ENCODE peak calls at places on chromosome 14, in four cellular contexts. One of them, this sample, is unnamed. For H3K4me1, the result is how much of the 10 kb centered on the place peaks cover.

GRCh38 chr14:46368275-46368674 is 283.3 kb downstream of the RPL10L start:
- DNase-seq in endothelial cell of umbilical vein: no peak
- DNase-seq in CD8-positive, alpha-beta T cell: no peak
- DNase-seq in heart right ventricle: no peak
- DNase-seq in this sample: no peak

GRCh38 chr14:24430143-24430681 is 458 bp downstream of the KHNYN start:
- DNase-seq in endothelial cell of umbilical vein: peak
- DNase-seq in CD8-positive, alpha-beta T cell: peak
- DNase-seq in heart right ventricle: peak
- DNase-seq in this sample: peak

GRCh38 chr14:95896628-95897027 is 20.0 kb downstream of the TUNAR start:
- DNase-seq in endothelial cell of umbilical vein: no peak
- DNase-seq in CD8-positive, alpha-beta T cell: no peak
- DNase-seq in heart right ventricle: no peak
- DNase-seq in this sample: no peak

GRCh38 chr14:55188686-55189295 is 2.6 kb downstream of the DLGAP5 start:
- DNase-seq in endothelial cell of umbilical vein: peak
- DNase-seq in CD8-positive, alpha-beta T cell: no peak
- DNase-seq in heart right ventricle: no peak
- DNase-seq in this sample: no peak

GRCh38 chr14:100783630-100784321 is 42.1 kb upstream of the MEG3 start:
- DNase-seq in endothelial cell of umbilical vein: no peak
- DNase-seq in CD8-positive, alpha-beta T cell: no peak
- DNase-seq in heart right ventricle: no peak
- DNase-seq in this sample: peak

GRCh38 chr14:100874411-100875091 is 29.0 kb downstream of the RTL1 start:
- DNase-seq in endothelial cell of umbilical vein: no peak
- DNase-seq in CD8-positive, alpha-beta T cell: no peak
- DNase-seq in heart right ventricle: no peak
- DNase-seq in this sample: peak

GRCh38 chr14:74941676-74942097 is 13.7 kb downstream of the PGF start:
- DNase-seq in endothelial cell of umbilical vein: peak
- DNase-seq in CD8-positive, alpha-beta T cell: peak
- DNase-seq in heart right ventricle: peak
- DNase-seq in this sample: peak

GRCh38 chr14:70770490-70770889 is 38.8 kb downstream of the MAP3K9 start:
- DNase-seq in endothelial cell of umbilical vein: no peak
- DNase-seq in CD8-positive, alpha-beta T cell: no peak
- DNase-seq in heart right ventricle: no peak
- DNase-seq in this sample: no peak

GRCh38 chr14:88568196-88568595 is 5.4 kb downstream of the ZC3H14 start:
- DNase-seq in endothelial cell of umbilical vein: no peak
- DNase-seq in CD8-positive, alpha-beta T cell: no peak
- DNase-seq in heart right ventricle: no peak
- DNase-seq in this sample: no peak

GRCh38 chr14:92973265-92973797 is 50.4 kb downstream of the CHGA start:
- DNase-seq in endothelial cell of umbilical vein: peak
- DNase-seq in CD8-positive, alpha-beta T cell: peak
- DNase-seq in heart right ventricle: peak
- DNase-seq in this sample: peak

GRCh38 chr14:58695514-58695913 is 57.8 kb downstream of the DACT1 start:
- DNase-seq in endothelial cell of umbilical vein: no peak
- DNase-seq in CD8-positive, alpha-beta T cell: no peak
- DNase-seq in heart right ventricle: no peak
- DNase-seq in this sample: no peak

GRCh38 chr14:100777366-100778077 is 48.4 kb upstream of the MEG3 start:
- DNase-seq in endothelial cell of umbilical vein: no peak
- DNase-seq in CD8-positive, alpha-beta T cell: no peak
- DNase-seq in heart right ventricle: no peak
- DNase-seq in this sample: peak

GRCh38 chr14:94462763-94463572 is 10.4 kb upstream of the SERPINA11 start:
- DNase-seq in endothelial cell of umbilical vein: no peak
- DNase-seq in CD8-positive, alpha-beta T cell: no peak
- DNase-seq in heart right ventricle: no peak
- DNase-seq in this sample: no peak

GRCh38 chr14:99733551-99734405 is 49.7 kb downstream of the CYP46A1 start:
- DNase-seq in endothelial cell of umbilical vein: peak
- DNase-seq in CD8-positive, alpha-beta T cell: no peak
- DNase-seq in heart right ventricle: no peak
- DNase-seq in this sample: peak

GRCh38 chr14:21617614-21618013 is 17.1 kb downstream of the OR10G2 start:
- DNase-seq in endothelial cell of umbilical vein: no peak
- DNase-seq in CD8-positive, alpha-beta T cell: no peak
- DNase-seq in heart right ventricle: no peak
- DNase-seq in this sample: no peak

GRCh38 chr14:101503431-101504095 is 57.7 kb upstream of the DIO3 start:
- DNase-seq in endothelial cell of umbilical vein: no peak
- DNase-seq in CD8-positive, alpha-beta T cell: no peak
- DNase-seq in heart right ventricle: no peak
- DNase-seq in this sample: no peak

GRCh38 chr14:50926851-50927386 is 17.4 kb downstream of the PYGL start:
- DNase-seq in endothelial cell of umbilical vein: peak
- DNase-seq in CD8-positive, alpha-beta T cell: no peak
- DNase-seq in heart right ventricle: no peak
- DNase-seq in this sample: no peak

GRCh38 chr14:93219103-93219726 is 12.2 kb downstream of the UBR7 start:
- DNase-seq in endothelial cell of umbilical vein: peak
- DNase-seq in CD8-positive, alpha-beta T cell: peak
- DNase-seq in heart right ventricle: no peak
- DNase-seq in this sample: no peak

GRCh38 chr14:69992564-69992963 is 113.3 kb downstream of the SMOC1 start:
- DNase-seq in endothelial cell of umbilical vein: no peak
- DNase-seq in CD8-positive, alpha-beta T cell: no peak
- DNase-seq in heart right ventricle: no peak
- DNase-seq in this sample: no peak

GRCh38 chr14:106378191-106378590 is 851.8 kb downstream of the TMEM121 start:
- DNase-seq in endothelial cell of umbilical vein: no peak
- DNase-seq in CD8-positive, alpha-beta T cell: peak
- DNase-seq in heart right ventricle: no peak
- DNase-seq in this sample: no peak
- TF ChIP-seq CTCF in endothelial cell of umbilical vein: no peak
- TF ChIP-seq CTCF in CD8-positive, alpha-beta T cell: peak
- TF ChIP-seq CTCF in heart right ventricle: no peak
- TF ChIP-seq CTCF in this sample: no peak

GRCh38 chr14:22845103-22845394 is 8.7 kb downstream of the MMP14 start:
- DNase-seq in endothelial cell of umbilical vein: no peak
- DNase-seq in CD8-positive, alpha-beta T cell: no peak
- DNase-seq in heart right ventricle: no peak
- DNase-seq in this sample: no peak

GRCh38 chr14:22844221-22845102 is 8.1 kb downstream of the MMP14 start:
- DNase-seq in endothelial cell of umbilical vein: no peak
- DNase-seq in CD8-positive, alpha-beta T cell: no peak
- DNase-seq in heart right ventricle: no peak
- DNase-seq in this sample: no peak

GRCh38 chr14:22841769-22842168 is 5.4 kb downstream of the MMP14 start:
- DNase-seq in endothelial cell of umbilical vein: no peak
- DNase-seq in CD8-positive, alpha-beta T cell: no peak
- DNase-seq in heart right ventricle: no peak
- DNase-seq in this sample: no peak

GRCh38 chr14:22842211-22843122 is 6.1 kb downstream of the MMP14 start:
- DNase-seq in endothelial cell of umbilical vein: no peak
- DNase-seq in CD8-positive, alpha-beta T cell: no peak
- DNase-seq in heart right ventricle: no peak
- DNase-seq in this sample: no peak

DNA sequence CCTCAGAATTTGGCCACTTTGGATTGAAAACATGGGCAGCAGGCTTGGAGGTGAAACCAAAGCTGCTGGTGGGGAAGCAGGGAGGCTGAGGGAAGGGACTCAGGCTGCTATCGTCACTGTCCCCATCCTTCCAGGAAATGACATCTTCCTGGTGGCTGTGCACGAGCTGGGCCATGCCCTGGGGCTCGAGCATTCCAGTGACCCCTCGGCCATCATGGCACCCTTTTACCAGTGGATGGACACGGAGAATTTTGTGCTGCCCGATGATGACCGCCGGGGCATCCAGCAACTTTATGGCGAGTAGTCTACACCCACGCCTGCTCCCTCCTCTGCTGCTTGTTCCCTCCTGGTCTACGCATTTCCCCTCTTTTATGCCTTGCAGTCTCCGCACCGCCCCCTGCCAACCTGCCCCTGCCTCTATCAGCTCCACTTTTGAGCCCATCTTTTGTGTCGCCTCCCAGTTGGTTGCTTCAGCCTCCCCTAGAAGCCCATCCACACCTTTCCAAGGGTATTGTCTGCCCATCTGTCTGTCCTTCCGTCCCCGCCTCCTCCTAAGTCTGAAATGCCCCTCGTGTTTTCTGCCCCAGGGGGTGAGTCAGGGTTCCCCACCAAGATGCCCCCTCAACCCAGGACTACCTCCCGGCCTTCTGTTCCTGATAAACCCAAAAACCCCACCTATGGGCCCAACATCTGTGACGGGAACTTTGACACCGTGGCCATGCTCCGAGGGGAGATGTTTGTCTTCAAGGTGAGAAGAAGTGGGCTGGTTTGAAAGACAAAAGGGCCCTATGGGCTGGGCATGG is 6.9 kb downstream of the MMP14 start:
- DNase-seq in endothelial cell of umbilical vein: no peak
- DNase-seq in CD8-positive, alpha-beta T cell: no peak
- DNase-seq in heart right ventricle: no peak
- DNase-seq in this sample: no peak
- H3K4me1 ChIP-seq in endothelial cell of umbilical vein: under half
- H3K4me1 ChIP-seq in CD8-positive, alpha-beta T cell: under half
- H3K4me1 ChIP-seq in heart right ventricle: half or more
- H3K4me1 ChIP-seq in this sample: under half

DNA sequence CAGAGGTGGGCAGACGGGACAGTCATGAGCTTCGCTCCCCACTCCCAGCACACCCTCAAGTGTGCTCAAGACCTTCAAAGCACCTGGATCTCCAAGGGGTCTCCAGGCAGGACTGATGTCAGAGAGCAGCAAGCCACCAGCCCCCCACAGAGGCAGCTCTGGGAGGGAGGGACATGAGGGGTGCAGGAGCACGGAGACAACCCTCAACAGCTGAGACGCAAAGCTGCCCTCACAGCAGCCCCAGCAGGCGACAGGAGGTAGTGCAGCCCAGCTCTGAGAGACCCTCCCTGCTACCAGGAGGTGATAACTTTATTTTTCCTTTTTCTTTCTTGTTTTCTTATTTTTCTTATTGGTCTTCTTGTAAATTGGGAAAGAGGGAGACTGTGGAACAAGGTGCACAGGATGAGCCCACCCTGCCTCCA is 17.9 kb downstream of the SIVA1 start:
- DNase-seq in endothelial cell of umbilical vein: no peak
- DNase-seq in CD8-positive, alpha-beta T cell: no peak
- DNase-seq in heart right ventricle: peak
- DNase-seq in this sample: peak
- TF ChIP-seq CTCF in endothelial cell of umbilical vein: peak
- TF ChIP-seq CTCF in CD8-positive, alpha-beta T cell: peak
- TF ChIP-seq CTCF in heart right ventricle: peak
- TF ChIP-seq CTCF in this sample: peak

GRCh38 chr14:68624541-68625220 is 168.2 kb downstream of the ZFP36L1 start:
- DNase-seq in endothelial cell of umbilical vein: no peak
- DNase-seq in CD8-positive, alpha-beta T cell: no peak
- DNase-seq in heart right ventricle: no peak
- DNase-seq in this sample: no peak

GRCh38 chr14:68627050-68627867 is 165.6 kb downstream of the ZFP36L1 start:
- DNase-seq in endothelial cell of umbilical vein: no peak
- DNase-seq in CD8-positive, alpha-beta T cell: no peak
- DNase-seq in heart right ventricle: no peak
- DNase-seq in this sample: no peak

GRCh38 chr14:68625366-68626090 is 167.3 kb downstream of the ZFP36L1 start:
- DNase-seq in endothelial cell of umbilical vein: no peak
- DNase-seq in CD8-positive, alpha-beta T cell: no peak
- DNase-seq in heart right ventricle: no peak
- DNase-seq in this sample: no peak

GRCh38 chr14:68627868-68628604 is 164.8 kb downstream of the ZFP36L1 start:
- DNase-seq in endothelial cell of umbilical vein: no peak
- DNase-seq in CD8-positive, alpha-beta T cell: peak
- DNase-seq in heart right ventricle: peak
- DNase-seq in this sample: peak

DNA sequence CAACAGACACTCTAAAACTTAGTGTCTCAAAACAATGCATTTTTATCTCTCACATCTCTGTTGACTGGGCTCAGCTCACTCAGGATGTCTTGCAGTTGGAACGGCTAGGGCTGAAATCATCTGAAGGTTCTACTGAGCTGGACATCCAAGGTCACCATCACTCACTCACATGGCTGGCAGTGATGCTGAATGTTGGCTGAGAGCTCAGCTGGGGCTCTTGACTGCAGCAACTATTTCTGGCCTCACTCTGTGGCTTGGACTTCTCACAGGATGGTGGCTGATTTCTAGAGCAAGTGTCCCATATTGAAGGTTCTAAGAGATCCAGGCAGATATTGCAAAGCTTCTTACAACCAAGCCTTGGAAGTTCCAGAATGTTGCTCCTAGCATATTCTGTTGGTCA is 166.5 kb downstream of the ZFP36L1 start:
- DNase-seq in endothelial cell of umbilical vein: no peak
- DNase-seq in CD8-positive, alpha-beta T cell: no peak
- DNase-seq in heart right ventricle: no peak
- DNase-seq in this sample: no peak
- H3K4me1 ChIP-seq in endothelial cell of umbilical vein: under half
- H3K4me1 ChIP-seq in CD8-positive, alpha-beta T cell: under half
- H3K4me1 ChIP-seq in heart right ventricle: under half
- H3K4me1 ChIP-seq in this sample: under half

DNA sequence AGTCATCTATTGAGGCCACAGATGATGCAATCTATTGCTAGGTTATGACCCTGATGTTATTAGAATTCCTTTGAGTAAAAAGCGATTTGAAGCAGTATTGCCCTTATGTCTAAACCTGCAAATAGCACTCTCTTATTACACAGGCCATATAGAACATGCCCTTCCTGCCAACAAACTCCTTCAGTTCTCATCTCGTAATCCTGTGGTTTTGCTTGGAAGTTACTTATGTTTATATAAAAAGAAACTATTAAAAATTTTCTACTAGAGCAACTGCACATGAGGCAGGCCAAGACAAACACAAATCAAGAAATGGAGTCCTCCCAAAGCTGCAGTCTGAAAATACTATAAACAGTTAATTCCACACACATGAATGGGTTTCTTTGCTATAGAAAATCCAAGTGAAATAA is 1200.2 kb downstream of the LRFN5 start:
- DNase-seq in endothelial cell of umbilical vein: no peak
- DNase-seq in CD8-positive, alpha-beta T cell: no peak
- DNase-seq in heart right ventricle: no peak
- DNase-seq in this sample: no peak
- TF ChIP-seq CTCF in endothelial cell of umbilical vein: no peak
- TF ChIP-seq CTCF in CD8-positive, alpha-beta T cell: no peak
- TF ChIP-seq CTCF in heart right ventricle: no peak
- TF ChIP-seq CTCF in this sample: no peak

GRCh38 chr14:32472081-32472480 is 143.0 kb downstream of the AKAP6 start:
- DNase-seq in endothelial cell of umbilical vein: no peak
- DNase-seq in CD8-positive, alpha-beta T cell: no peak
- DNase-seq in heart right ventricle: no peak
- DNase-seq in this sample: no peak
- H3K4me1 ChIP-seq in endothelial cell of umbilical vein: under half
- H3K4me1 ChIP-seq in CD8-positive, alpha-beta T cell: under half
- H3K4me1 ChIP-seq in heart right ventricle: under half
- H3K4me1 ChIP-seq in this sample: half or more

This sample was measured in heart left ventricle.